ENCODE peak calls at places on chromosomes 12 and 14, in seven cellular contexts. J is pancreas, R is fibroblast of the aortic adventitia, X is colonic mucosa, B is right atrium auricular region, E is fibroblast of lung, N is brain microvascular endothelial cell. A is an unnamed sample.

GRCh38 chr14:57974896-57975295 is 109.0 kb upstream of the SLC35F4 start:
- DNase-seq in R (no peak), X (no peak), E (no peak), B (no peak), N (no peak), J (no peak), A (no peak)

GRCh38 chr12:4439736-4440135 is 5.9 kb downstream of the FGF6 start:
- DNase-seq in X (peak), B (peak), E (no peak), J (no peak), R (no peak), N (no peak), A (no peak)

GRCh38 chr14:55328317-55328716 is 57.1 kb downstream of the FBXO34 start:
- DNase-seq in X (no peak), N (peak), R (peak), E (peak), J (no peak), B (no peak), A (no peak)

GRCh38 chr12:13610280-13610679 is 371.1 kb downstream of the GRIN2B start:
- DNase-seq in X (no peak), E (no peak), J (peak), B (no peak), N (no peak), R (no peak), A (no peak)

GRCh38 chr12:30847259-30847658 is 79.3 kb upstream of the TSPAN11 start:
- DNase-seq in X (peak), B (no peak), R (peak), N (peak), J (no peak), E (peak), A (peak)

GRCh38 chr14:59377485-59377884 is 87.7 kb downstream of the GPR135 start:
- DNase-seq in N (no peak), E (no peak), J (no peak), R (no peak), X (no peak), B (no peak), A (no peak)

GRCh38 chr12:50157259-50157658 is 9.9 kb downstream of the CERS5 start:
- DNase-seq in J (no peak), N (no peak), X (no peak), B (no peak), E (peak), R (no peak), A (peak)

GRCh38 chr12:14768823-14769405 is 34.4 kb downstream of the WBP11 start:
- DNase-seq in J (peak), X (peak), R (peak), B (no peak), E (peak), N (no peak), A (peak)

GRCh38 chr14:59063259-59063658 is 125.2 kb upstream of the DAAM1 start:
- DNase-seq in X (no peak), N (no peak), E (no peak), B (no peak), R (no peak), J (no peak), A (no peak)

GRCh38 chr12:1605129-1606020 is 11.0 kb upstream of the FBXL14 start:
- DNase-seq in B (peak), N (peak), R (peak), J (peak), E (peak), X (peak), A (peak)

GRCh38 chr14:103847954-103848719 is 762 bp upstream of the PPP1R13B start:
- DNase-seq in X (no peak), R (no peak), J (peak), N (peak), E (no peak), B (no peak), A (no peak)

GRCh38 chr12:19726122-19726521 is 286.8 kb downstream of the AEBP2 start:
- DNase-seq in N (no peak), B (no peak), J (no peak), R (no peak), E (no peak), X (no peak), A (no peak)

GRCh38 chr12:6302621-6303020 is 7.9 kb upstream of the PLEKHG6 start:
- DNase-seq in J (no peak), X (no peak), E (no peak), B (no peak), R (no peak), N (no peak), A (no peak)

GRCh38 chr12:2297658-2298057 is 244.9 kb downstream of the CACNA1C start:
- DNase-seq in B (no peak), X (no peak), J (no peak), R (no peak), E (no peak), N (no peak), A (no peak)

GRCh38 chr12:49294086-49294803 is 702 bp upstream of the PRPH start:
- DNase-seq in X (no peak), N (no peak), J (no peak), R (no peak), E (no peak), B (no peak), A (no peak)

GRCh38 chr14:61355892-61356325 is 34.5 kb downstream of the PRKCH start:
- DNase-seq in N (peak), R (peak), X (no peak), E (peak), J (peak), B (peak), A (peak)

GRCh38 chr12:25458047-25458552 is 95.0 kb downstream of the LMNTD1 start:
- DNase-seq in X (no peak), B (no peak), J (no peak), R (peak), E (peak), N (peak), A (peak)

GRCh38 chr14:68039593-68039992 is 220.0 kb downstream of the RAD51B start:
- DNase-seq in R (no peak), N (no peak), B (no peak), E (peak), J (no peak), X (no peak), A (peak)

GRCh38 chr12:132159555-132160003 is 15.3 kb downstream of the NOC4L start:
- DNase-seq in B (no peak), E (no peak), N (no peak), R (no peak), X (no peak), J (no peak), A (no peak)

GRCh38 chr14:92729632-92730358 is 18.6 kb downstream of the LGMN start:
- DNase-seq in J (no peak), E (peak), X (no peak), R (peak), N (peak), B (no peak), A (peak)

GRCh38 chr14:72700338-72701231 is 193.3 kb downstream of the DPF3 start:
- DNase-seq in N (no peak), B (no peak), X (no peak), E (no peak), R (peak), J (no peak), A (no peak)

GRCh38 chr14:44449694-44450093 is 57.4 kb downstream of the FSCB start:
- DNase-seq in B (no peak), X (no peak), J (no peak), N (no peak), E (no peak), R (no peak), A (no peak)

GRCh38 chr12:116172224-116172849 is 105.2 kb downstream of the MED13L start:
- DNase-seq in X (no peak), R (no peak), B (no peak), N (no peak), E (no peak), J (no peak), A (no peak)
- H3K4me3 ChIP-seq in X (no peak), R (no peak), B (no peak), N (no peak), E (no peak), J (no peak), A (no peak)

DNA sequence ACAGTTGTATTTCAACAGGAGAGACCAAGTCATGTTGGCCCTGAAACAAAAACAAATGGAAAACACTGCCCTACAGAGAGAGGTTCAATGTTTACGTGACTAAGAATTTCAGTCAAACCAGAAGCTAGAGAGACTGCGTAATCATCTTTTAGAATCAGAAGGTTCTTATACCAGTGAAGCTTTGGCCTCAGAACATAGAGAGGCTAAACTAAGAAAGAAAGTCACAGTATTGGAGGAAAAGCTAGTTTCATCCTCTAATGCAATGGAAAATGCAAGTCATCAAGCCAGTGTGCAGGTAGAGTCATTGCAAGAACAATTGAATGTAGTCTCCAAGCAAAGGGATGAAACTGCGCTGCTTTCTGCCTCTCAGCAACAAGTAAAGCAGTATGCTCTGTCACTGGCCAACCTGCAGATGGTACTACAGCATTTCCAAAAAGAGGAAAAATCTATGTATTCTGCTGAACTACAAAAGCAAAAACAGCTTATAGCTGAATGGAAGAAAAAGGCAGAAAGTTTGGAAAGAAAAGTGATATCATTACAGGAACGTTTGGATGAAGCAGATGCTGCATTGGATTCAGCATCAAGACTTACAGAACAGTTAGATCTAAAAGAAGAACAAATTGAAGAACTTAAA is 32.5 kb upstream of the NUAK1 start:
- DNase-seq in B (no peak), R (peak), X (no peak), E (no peak), J (no peak), N (no peak), A (no peak)
- TF ChIP-seq CTCF in B (no peak), R (peak), X (no peak), E (no peak), J (no peak), N (no peak), A (no peak)

GRCh38 chr14:73884438-73885190 is 2.0 kb upstream of the ZNF410 start:
- DNase-seq in R (no peak), X (no peak), B (no peak), N (no peak), J (no peak), E (no peak), A (no peak)
- H3K4me3 ChIP-seq in R (no peak), X (no peak), B (no peak), N (no peak), J (no peak), E (no peak), A (no peak)

DNA sequence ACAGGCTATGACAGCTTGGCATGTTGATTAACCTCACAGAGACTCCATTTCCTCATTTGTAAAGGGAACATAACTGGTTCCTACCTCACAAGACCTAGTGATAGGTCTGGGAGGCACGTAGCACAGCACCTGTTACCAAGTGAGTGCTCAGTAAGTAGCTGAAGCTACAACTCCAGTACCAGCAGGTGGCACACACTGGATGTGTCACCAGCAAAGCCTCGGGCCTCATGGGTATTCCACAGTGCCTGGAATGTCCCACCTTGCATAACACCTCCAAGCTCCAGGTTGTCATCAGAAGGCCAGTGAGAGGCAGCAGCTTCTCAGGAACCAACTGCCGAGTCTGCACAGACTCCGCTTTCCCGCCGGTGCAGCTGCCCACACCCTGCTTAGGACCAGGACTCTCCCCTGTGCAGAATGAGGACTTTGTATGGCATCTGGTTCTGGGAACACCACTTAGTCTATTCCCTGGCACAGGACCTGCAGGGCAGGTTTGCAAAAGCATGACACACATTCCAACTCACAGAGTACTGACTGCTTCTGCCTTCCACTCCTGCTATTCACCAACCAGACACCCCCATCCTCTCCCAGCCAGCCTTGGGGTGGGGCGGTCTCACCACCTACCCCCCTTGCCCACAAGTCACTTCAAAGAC is 4.2 kb downstream of the VDR start:
- DNase-seq in N (no peak), J (no peak), X (peak), E (peak), R (no peak), B (no peak), A (no peak)
- TF ChIP-seq CTCF in N (no peak), J (no peak), X (no peak), E (no peak), R (no peak), B (peak), A (no peak)

GRCh38 chr12:107864235-107864634 is 89.7 kb downstream of the ASCL4 start:
- DNase-seq in E (no peak), J (no peak), X (no peak), B (no peak), R (no peak), N (no peak), A (no peak)
- H3K4me3 ChIP-seq in E (no peak), J (no peak), X (no peak), B (peak), R (no peak), N (no peak), A (no peak)

GRCh38 chr14:76708028-76708427 is 53.2 kb upstream of the VASH1 start:
- DNase-seq in N (no peak), X (no peak), B (no peak), J (no peak), R (no peak), E (peak), A (no peak)
- TF ChIP-seq CTCF in N (no peak), X (no peak), B (no peak), J (no peak), R (no peak), E (no peak), A (no peak)

GRCh38 chr12:111558107-111558376 is 41.1 kb downstream of the ATXN2 start:
- DNase-seq in X (no peak), R (peak), J (no peak), N (no peak), B (no peak), E (peak), A (no peak)

GRCh38 chr12:111557271-111558106 is 41.6 kb downstream of the ATXN2 start:
- DNase-seq in J (no peak), N (no peak), X (no peak), E (peak), R (peak), B (no peak), A (peak)
- H3K4me3 ChIP-seq in J (no peak), N (no peak), X (no peak), E (no peak), R (no peak), B (no peak), A (no peak)

DNA sequence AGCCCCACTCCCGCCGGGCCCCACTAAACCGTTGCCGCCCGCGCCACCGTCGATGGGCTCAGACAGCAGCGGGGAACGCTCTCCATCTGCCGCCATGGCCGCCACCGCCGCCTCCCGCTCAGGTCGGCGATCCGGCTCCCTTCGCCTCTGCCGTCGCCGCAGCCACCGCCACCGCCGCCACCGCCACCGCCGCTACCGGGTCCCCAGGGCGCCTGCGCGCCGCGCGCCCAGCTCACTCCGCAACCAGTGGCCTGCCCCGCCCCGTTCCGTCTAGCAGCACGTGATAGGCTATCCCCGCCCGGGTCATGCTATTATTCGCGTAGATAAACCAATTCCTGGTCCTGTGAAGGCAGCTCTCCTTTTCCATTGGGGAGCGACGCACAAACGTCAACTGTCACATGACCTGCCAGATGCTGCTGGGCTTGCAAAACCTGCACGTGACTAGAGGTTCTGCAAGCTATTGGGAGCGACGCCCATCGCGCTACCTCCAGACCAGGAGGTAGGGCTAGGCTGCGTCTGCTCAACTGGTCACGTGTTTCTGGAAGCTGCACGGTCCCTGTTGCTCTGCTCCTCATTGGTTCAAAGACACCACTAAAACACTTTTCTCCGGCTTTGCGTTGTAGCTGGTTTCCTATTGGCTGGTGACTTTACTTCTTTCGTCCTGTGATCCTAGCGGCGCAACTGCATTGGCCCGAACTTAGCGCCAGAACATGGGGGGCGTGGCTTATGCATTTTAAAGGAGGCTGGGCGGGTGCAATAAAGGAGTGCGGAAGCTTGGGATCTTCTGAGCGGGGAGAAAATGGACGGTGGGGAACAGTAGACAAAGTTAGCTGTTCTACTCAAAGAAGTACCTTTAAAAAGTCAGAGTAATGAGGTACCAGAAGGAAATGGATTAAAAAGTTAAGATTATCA is at the start of gene PIP4P1:
- DNase-seq in N (peak), X (peak), R (peak), E (peak), J (peak), B (peak), A (peak)
- TF ChIP-seq CTCF in N (no peak), X (no peak), R (no peak), E (no peak), J (no peak), B (no peak), A (no peak)